ENCODE peak calls at places on chromosomes 5 and 9, in eight cellular contexts. E is tibial artery; K is cardiac fibroblast; A is CD8-positive, alpha-beta T cell; L is psoas muscle; M is lung; S is bronchial epithelial cell; G is choroid plexus epithelial cell. R is an unnamed sample.

GRCh38 chr9:2389404-2389803 is 232.2 kb upstream of the VLDLR start:
- DNase-seq in A (no peak), E (no peak), L (no peak), K (peak; percentile 2), M (no peak), G (peak; percentile 59), S (no peak), R (no peak)

GRCh38 chr9:85703398-85703797 is 38.4 kb downstream of the AGTPBP1 start:
- DNase-seq in A (no peak), K (no peak), M (no peak), E (no peak), S (no peak), L (no peak), G (no peak), R (no peak)

GRCh38 chr5:61306531-61307195 is 25.4 kb upstream of the ZSWIM6 start:
- DNase-seq in E (no peak), A (no peak), M (no peak), S (peak; percentile 84), G (peak; percentile 94), K (peak; percentile 76), L (no peak), R (no peak)

GRCh38 chr9:127540664-127541041 is 71.4 kb upstream of the STXBP1 start:
- DNase-seq in K (no peak), A (no peak), S (peak; percentile 48), G (no peak), E (no peak), L (no peak), M (peak; percentile 48), R (no peak)

GRCh38 chr5:171961117-171961516 is 45.3 kb downstream of the FBXW11 start:
- DNase-seq in G (no peak), S (no peak), M (no peak), A (no peak), L (no peak), E (peak; percentile 34), K (peak; percentile 39), R (no peak)

GRCh38 chr5:1554410-1554967 is 30.7 kb upstream of the LPCAT1 start:
- DNase-seq in K (no peak), L (no peak), G (no peak), E (no peak), A (no peak), S (no peak), M (peak; percentile 26), R (no peak)

GRCh38 chr9:35859310-35859994 is 10.7 kb downstream of the OR13J1 start:
- DNase-seq in G (no peak), K (no peak), S (peak; percentile 33), E (no peak), A (no peak), M (peak; percentile 29), L (peak; percentile 74), R (no peak)

GRCh38 chr9:6149315-6149714 is 66.3 kb upstream of the IL33 start:
- DNase-seq in A (no peak), S (no peak), L (peak; percentile 41), K (peak; percentile 57), G (no peak), E (no peak), M (no peak), R (no peak)

GRCh38 chr9:109422641-109423040 is 75.5 kb downstream of the PTPN3 start:
- DNase-seq in E (no peak), S (no peak), A (no peak), L (no peak), G (no peak), K (no peak), M (no peak), R (no peak)

GRCh38 chr5:515273-515836 is 8.9 kb downstream of the SLC9A3 start:
- DNase-seq in M (no peak), K (no peak), G (no peak), E (no peak), S (no peak), L (no peak), A (no peak), R (no peak)

GRCh38 chr9:98887918-98888510 is 55.7 kb upstream of the COL15A1 start:
- DNase-seq in A (no peak), K (no peak), G (no peak), S (peak; percentile 17), E (no peak), M (no peak), L (no peak), R (no peak)

GRCh38 chr5:115147052-115147451 is 22.7 kb downstream of the TRIM36 start:
- DNase-seq in L (no peak), S (no peak), E (no peak), M (no peak), K (no peak), G (no peak), A (no peak), R (no peak)

GRCh38 chr9:21661626-21662025 is 140.8 kb upstream of the MTAP start:
- DNase-seq in E (no peak), S (no peak), G (peak; percentile 72), L (no peak), K (peak; percentile 89), A (no peak), M (no peak), R (peak; percentile 74)

DNA sequence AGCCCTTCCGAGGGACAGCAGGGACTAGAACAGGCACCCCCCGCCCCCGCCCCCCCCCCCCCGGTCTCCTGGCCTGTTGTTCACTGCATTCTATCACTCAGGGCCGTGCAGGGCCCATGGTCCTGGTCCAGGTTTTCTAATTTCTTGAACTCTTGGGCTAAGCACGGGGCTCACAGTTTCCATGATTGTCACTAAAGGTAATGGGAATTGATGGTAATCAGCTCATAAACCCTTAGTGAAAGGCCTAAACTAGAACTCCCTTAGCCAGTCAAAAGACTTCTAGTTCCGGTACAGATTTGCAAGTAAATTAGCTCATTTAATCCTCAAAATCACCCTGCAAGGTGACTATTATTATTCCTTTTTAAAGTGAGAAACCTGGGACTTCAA is 14.7 kb upstream of the PWWP2A start:
- DNase-seq in A (no peak), L (no peak), S (no peak), E (no peak), K (no peak), M (no peak), G (no peak), R (no peak)
- H3K4me3 ChIP-seq in A (no peak overlapping the region), L (peak overlapping the region; percentile 38), S (no peak overlapping the region), E (no peak overlapping the region), K (no peak overlapping the region), M (no peak overlapping the region), G (no peak overlapping the region), R (no peak overlapping the region)

DNA sequence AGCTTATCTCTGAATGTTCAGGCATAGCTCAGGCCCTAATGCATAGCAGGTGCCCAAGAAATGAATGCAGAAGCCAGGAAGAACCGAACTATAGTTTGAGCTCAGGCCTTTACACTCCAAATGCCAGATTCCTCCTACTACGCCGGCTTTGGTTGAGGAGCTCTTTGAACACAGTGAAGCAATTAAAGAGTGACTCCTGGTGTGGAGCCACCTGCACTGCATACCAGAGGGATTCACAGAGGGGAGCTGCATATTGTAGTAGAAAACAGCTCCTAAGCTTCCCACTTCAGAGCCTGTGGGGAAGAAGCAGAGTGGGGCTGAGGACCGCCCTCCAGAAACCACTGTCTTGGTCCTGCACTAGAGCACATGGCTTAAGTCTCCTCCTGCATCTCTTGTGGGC is 14.5 kb upstream of the KCNMB1 start:
- DNase-seq in A (no peak), E (no peak), G (no peak), S (no peak), L (no peak), K (no peak), M (no peak), R (no peak)
- TF ChIP-seq CTCF in A (no peak), E (no peak), G (peak; percentile 27), S (no peak), L (no peak), K (no peak), M (no peak), R (no peak)

GRCh38 chr5:178216779-178217178 is 12.4 kb downstream of the HNRNPAB start:
- DNase-seq in K (no peak), S (no peak), E (no peak), L (no peak), M (no peak), G (no peak), A (no peak), R (no peak)
- H3K4me3 ChIP-seq in K (no peak overlapping the region), S (no peak overlapping the region), E (no peak overlapping the region), L (no peak overlapping the region), M (no peak overlapping the region), G (no peak overlapping the region), A (no peak overlapping the region), R (no peak overlapping the region)

DNA sequence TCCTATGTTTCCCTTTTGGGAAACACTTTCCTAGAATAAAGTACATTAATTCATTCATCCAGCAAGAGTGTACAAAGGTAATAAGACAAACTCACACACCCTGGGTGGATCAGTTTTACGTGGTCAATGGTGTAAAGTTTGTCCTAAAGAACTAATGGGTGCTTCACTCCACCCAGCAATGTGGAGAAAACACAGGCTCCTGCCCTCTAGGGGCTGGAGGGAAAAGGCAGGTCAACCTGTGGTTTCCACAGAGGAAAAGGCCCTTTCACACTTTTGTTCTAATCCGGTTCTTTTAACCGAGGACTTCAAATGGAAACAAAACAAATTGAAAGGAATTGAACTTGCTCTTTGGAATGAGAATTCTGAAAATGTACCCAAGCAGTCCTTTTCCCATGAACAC is 80.9 kb upstream of the SPOCK1 start:
- DNase-seq in E (no peak), S (no peak), L (no peak), K (no peak), M (no peak), G (no peak), A (no peak), R (no peak)
- TF ChIP-seq CTCF in E (no peak), S (peak; percentile 47), L (no peak), K (peak; percentile 27), M (no peak), G (peak; percentile 28), A (no peak), R (peak; percentile 26)

DNA sequence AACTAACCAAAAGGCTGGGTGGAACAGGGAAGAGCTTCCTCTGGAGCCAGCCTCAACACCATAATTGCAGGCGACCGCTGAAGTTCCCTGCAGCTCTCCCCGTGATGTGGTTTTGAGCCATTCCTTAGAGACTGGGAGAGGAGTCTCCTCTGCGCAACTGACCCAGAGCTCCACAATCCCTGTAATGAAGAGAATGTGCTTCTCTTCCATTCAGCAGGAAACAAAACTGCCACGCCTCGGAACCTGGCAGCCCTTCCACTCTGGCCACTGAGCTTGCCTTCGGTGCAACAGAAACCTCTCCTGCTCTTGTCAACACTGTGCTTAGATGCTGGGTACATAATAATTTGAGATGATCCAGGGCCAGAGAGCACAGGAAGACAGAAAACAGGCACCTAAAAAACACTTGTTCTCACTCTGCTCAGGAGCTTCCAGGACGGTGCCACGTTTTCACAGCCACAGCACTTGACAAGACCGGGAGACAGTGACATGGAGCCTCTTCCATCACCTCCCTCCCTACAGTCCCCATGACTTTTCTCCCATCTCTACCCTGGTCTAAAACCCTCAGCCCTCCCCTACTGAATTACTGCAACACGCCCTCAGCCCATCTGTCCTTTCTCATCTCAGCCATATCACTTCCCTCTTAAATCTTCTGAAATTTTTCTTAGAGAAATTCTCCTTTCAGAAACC is 126.1 kb downstream of the MYO10 start:
- DNase-seq in M (peak; percentile 35), S (no peak), K (peak; percentile 86), L (no peak), A (no peak), E (peak; percentile 26), G (peak; percentile 86), R (peak; percentile 87)
- H3K4me3 ChIP-seq in M (no peak overlapping the region), S (no peak overlapping the region), K (no peak overlapping the region), L (no peak overlapping the region), A (no peak overlapping the region), E (no peak overlapping the region), G (no peak overlapping the region), R (no peak overlapping the region)

DNA sequence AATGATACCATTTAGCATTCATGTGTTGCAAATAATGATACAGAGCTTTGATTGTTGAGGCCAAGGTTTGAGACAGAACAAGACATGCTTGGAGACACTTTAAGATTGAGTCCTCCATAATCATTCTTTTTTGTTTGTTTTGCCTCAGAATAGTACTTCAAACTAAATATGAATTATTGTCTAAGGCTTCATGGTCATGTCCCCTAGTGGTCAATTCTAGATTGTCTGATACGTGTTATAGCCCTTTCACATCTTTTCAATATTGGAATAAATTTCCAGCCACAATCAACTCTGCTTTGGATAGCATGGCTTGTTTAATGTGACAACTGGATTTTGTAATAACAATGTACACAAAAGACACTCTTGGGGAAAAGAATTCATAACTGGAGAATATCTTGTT is 64.2 kb downstream of the PRLR start:
- DNase-seq in L (no peak), M (no peak), G (peak; percentile 31), E (no peak), A (no peak), K (no peak), S (no peak), R (no peak)
- TF ChIP-seq CTCF in L (no peak), M (no peak), G (peak; percentile 48), E (no peak), A (no peak), K (peak; percentile 37), S (no peak), R (no peak)

R was measured in astrocyte of the cerebellum.